ENCODE peak calls at places on chromosomes 3 and 15, in nine cellular contexts. V, G, M, J, I, Y, U, T and S are unnamed samples.

GRCh38 chr3:119316313-119316670 is 22.1 kb downstream of the ARHGAP31 start:
- DNase-seq in V (no peak), G (no peak), M (no peak), J (no peak), I (no peak), Y (no peak), U (no peak), T (no peak), S (no peak)

GRCh38 chr3:13852638-13853009 is 27.2 kb downstream of the WNT7A start:
- DNase-seq in V (no peak), G (no peak), M (no peak), J (peak; percentile 22), I (no peak), Y (no peak), U (peak; percentile 83), T (no peak), S (no peak)

GRCh38 chr3:52053307-52054304 is 2.8 kb downstream of the DUSP7 start:
- DNase-seq in V (peak; percentile 82), G (no peak), M (no peak), J (peak; percentile 57), I (no peak), Y (no peak), U (peak; percentile 100), T (no peak), S (peak; percentile 33)

GRCh38 chr3:113659121-113659531 is 37.3 kb downstream of the USF3 start:
- DNase-seq in V (no peak), G (no peak), M (no peak), J (no peak), I (no peak), Y (no peak), U (no peak), T (no peak), S (no peak)

GRCh38 chr3:100040446-100040845 is 73.9 kb downstream of the FILIP1L start:
- DNase-seq in V (no peak), G (no peak), M (no peak), J (no peak), I (no peak), Y (no peak), U (peak; percentile 19), T (no peak), S (no peak)

GRCh38 chr3:151768393-151768930 is 34.7 kb downstream of the AADACL2 start:
- DNase-seq in V (no peak), G (no peak), M (no peak), J (no peak), I (no peak), Y (no peak), U (no peak), T (no peak), S (no peak)

GRCh38 chr15:29090617-29091466 is 178.8 kb downstream of the NSMCE3 start:
- DNase-seq in V (no peak), G (no peak), M (peak; percentile 81), J (no peak), I (no peak), Y (no peak), U (peak; percentile 17), T (peak; percentile 30), S (no peak)

GRCh38 chr15:89018235-89018634 is 70.0 kb upstream of the ABHD2 start:
- DNase-seq in V (no peak), G (peak; percentile 78), M (no peak), J (no peak), I (no peak), Y (peak; percentile 78), U (no peak), T (no peak), S (peak; percentile 7)

GRCh38 chr15:27796405-27797085 is 302.6 kb downstream of the OCA2 start:
- DNase-seq in V (no peak), G (no peak), M (peak; percentile 47), J (no peak), I (no peak), Y (no peak), U (no peak), T (no peak), S (no peak)

GRCh38 chr3:67415504-67415903 is 238.9 kb downstream of the SUCLG2 start:
- DNase-seq in V (no peak), G (no peak), M (no peak), J (no peak), I (no peak), Y (no peak), U (no peak), T (no peak), S (no peak)

GRCh38 chr3:39064646-39065045 is 12.8 kb downstream of the WDR48 start:
- DNase-seq in V (no peak), G (no peak), M (no peak), J (no peak), I (no peak), Y (no peak), U (no peak), T (no peak), S (no peak)

GRCh38 chr3:123046262-123046873 is 18.8 kb upstream of the SEMA5B start:
- DNase-seq in V (no peak), G (no peak), M (no peak), J (no peak), I (no peak), Y (no peak), U (no peak), T (no peak), S (no peak)

GRCh38 chr15:61146643-61147230 is 82.4 kb downstream of the RORA start:
- DNase-seq in V (no peak), G (no peak), M (peak; percentile 32), J (no peak), I (no peak), Y (no peak), U (no peak), T (no peak), S (no peak)

GRCh38 chr3:160464971-160465370 is 15.4 kb upstream of the TRIM59 start:
- DNase-seq in V (no peak), G (no peak), M (no peak), J (no peak), I (no peak), Y (no peak), U (no peak), T (no peak), S (no peak)

GRCh38 chr3:38554127-38554827 is 58.1 kb downstream of the EXOG start:
- DNase-seq in V (no peak), G (peak; percentile 31), M (no peak), J (no peak), I (no peak), Y (no peak), U (no peak), T (no peak), S (no peak)

GRCh38 chr3:23312866-23313265 is 109.7 kb downstream of the UBE2E2 start:
- DNase-seq in V (no peak), G (no peak), M (no peak), J (no peak), I (no peak), Y (no peak), U (no peak), T (no peak), S (no peak)

GRCh38 chr15:72368895-72369294 is 6.9 kb downstream of the HEXA start:
- DNase-seq in V (no peak), G (no peak), M (no peak), J (peak; percentile 71), I (no peak), Y (peak; percentile 19), U (no peak), T (no peak), S (peak; percentile 17)

GRCh38 chr3:14531856-14532395 is 8.2 kb downstream of the GRIP2 start:
- DNase-seq in V (no peak), G (no peak), M (no peak), J (peak; percentile 28), I (no peak), Y (no peak), U (no peak), T (no peak), S (no peak)

GRCh38 chr3:195612075-195612800 is 28.5 kb upstream of the APOD start:
- DNase-seq in V (no peak), G (no peak), M (peak; percentile 26), J (no peak), I (no peak), Y (peak; percentile 48), U (peak; percentile 14), T (no peak), S (no peak)

GRCh38 chr3:182886497-182886896 is 93.2 kb downstream of the ATP11B start:
- DNase-seq in V (no peak), G (no peak), M (no peak), J (no peak), I (no peak), Y (no peak), U (peak; percentile 37), T (no peak), S (no peak)

GRCh38 chr3:111326144-111326995 is 215.6 kb upstream of the CD96 start:
- DNase-seq in V (no peak), G (no peak), M (no peak), J (no peak), I (no peak), Y (no peak), U (no peak), T (no peak), S (no peak)

GRCh38 chr15:101020945-101021344 is 101.8 kb downstream of the LRRK1 start:
- DNase-seq in V (no peak), G (peak; percentile 44), M (no peak), J (no peak), I (no peak), Y (no peak), U (no peak), T (no peak), S (no peak)

GRCh38 chr3:194322701-194323174 is 28.4 kb downstream of the CPN2 start:
- DNase-seq in V (no peak), G (no peak), M (no peak), J (no peak), I (no peak), Y (peak; percentile 48), U (peak; percentile 100), T (peak; percentile 78), S (no peak)

GRCh38 chr15:58830556-58830955 is 59.5 kb downstream of the MINDY2 start:
- DNase-seq in V (no peak), G (no peak), M (no peak), J (no peak), I (no peak), Y (no peak), U (no peak), T (no peak), S (no peak)

GRCh38 chr15:78750566-78750965 is 60.7 kb downstream of the ADAMTS7 start:
- DNase-seq in V (no peak), G (no peak), M (no peak), J (no peak), I (no peak), Y (no peak), U (no peak), T (no peak), S (no peak)

GRCh38 chr3:122975163-122975923 is 52.2 kb downstream of the SEMA5B start:
- DNase-seq in V (no peak), G (no peak), M (peak; percentile 60), J (no peak), I (no peak), Y (no peak), U (peak; percentile 50), T (peak; percentile 62), S (no peak)

GRCh38 chr15:85010472-85011209 is 29.0 kb downstream of the PDE8A start:
- DNase-seq in V (peak; percentile 40), G (no peak), M (no peak), J (no peak), I (no peak), Y (no peak), U (no peak), T (peak; percentile 61), S (no peak)

GRCh38 chr15:80885180-80885579 is 104.4 kb downstream of the MESD start:
- DNase-seq in V (no peak), G (no peak), M (no peak), J (no peak), I (no peak), Y (no peak), U (no peak), T (no peak), S (no peak)

GRCh38 chr3:34067442-34068130 is 269.2 kb downstream of the PDCD6IP start:
- DNase-seq in V (no peak), G (no peak), M (no peak), J (no peak), I (no peak), Y (no peak), U (no peak), T (no peak), S (no peak)

GRCh38 chr3:39038165-39038564 is 13.6 kb downstream of the SCN11A start:
- DNase-seq in V (no peak), G (no peak), M (no peak), J (no peak), I (no peak), Y (no peak), U (peak; percentile 75), T (no peak), S (no peak)

GRCh38 chr3:57803647-57804081 is 47.6 kb downstream of the SLMAP start:
- DNase-seq in V (no peak), G (no peak), M (peak; percentile 45), J (no peak), I (no peak), Y (no peak), U (peak; percentile 97), T (peak; percentile 69), S (no peak)